ENCODE peak calls at places on chromosomes 7 and 10, in six cellular contexts. U is stimulated activated CD8-positive, alpha-beta memory T cell treated with anti-CD3 and anti-CD28 coated beads, Interleukin-2, amount 100 ng/mL, for 48 hours; F is A549; Q is DMS153; J is Peyer's patch; O is NCI-H187. Z is an unnamed sample.

GRCh38 chr7:150374026-150374425 is 5.1 kb upstream of the ZNF775 start:
- DNase-seq in Q (no peak), U (no peak), J (no peak), F (no peak), O (no peak), Z (no peak)

GRCh38 chr10:1151071-1152033 is 95.2 kb downstream of the WDR37 start:
- DNase-seq in J (no peak), U (no peak), Q (no peak), O (no peak), F (no peak), Z (no peak)

GRCh38 chr10:79044846-79045245 is 23.9 kb upstream of the ZMIZ1 start:
- DNase-seq in F (no peak), U (no peak), O (no peak), Q (no peak), J (no peak), Z (no peak)

GRCh38 chr7:143003393-143004051 is 23.4 kb downstream of the OR9A2 start:
- DNase-seq in U (no peak), J (no peak), Q (no peak), F (peak), O (no peak), Z (peak)

GRCh38 chr10:61319550-61320256 is 133.5 kb downstream of the TMEM26 start:
- DNase-seq in U (no peak), F (no peak), J (no peak), O (no peak), Q (no peak), Z (no peak)

GRCh38 chr10:117248700-117249465 is 8.0 kb downstream of the SLC18A2 start:
- DNase-seq in O (no peak), Q (no peak), U (no peak), F (no peak), J (no peak), Z (no peak)

GRCh38 chr7:16970732-16971495 is 89.1 kb upstream of the AGR3 start:
- DNase-seq in U (no peak), Q (no peak), O (no peak), F (no peak), J (no peak), Z (no peak)

GRCh38 chr7:101678138-101678479 is 49.0 kb upstream of the MYL10 start:
- DNase-seq in Q (no peak), U (no peak), J (no peak), O (no peak), F (no peak), Z (no peak)

GRCh38 chr10:109929501-109930219 is 6.3 kb upstream of the XPNPEP1 start:
- DNase-seq in F (no peak), O (no peak), U (no peak), J (no peak), Q (no peak), Z (no peak)

GRCh38 chr7:35248576-35249536 is 5.0 kb downstream of the TBX20 start:
- DNase-seq in Q (no peak), U (no peak), F (no peak), O (no peak), J (no peak), Z (no peak)